ENCODE peak calls at places on chromosome 11, in eight cellular contexts. T is HCT116, X is H1, F is GM12878, V is A549, H is K562, R is HepG2, A is endothelial cell of umbilical vein. B is an unnamed sample.

GRCh38 chr11:60377737-60378136 is 595 bp upstream of the MS4A7 start:
- DNase-seq in T (no peak), H (no peak), A (no peak), V (no peak), F (peak), X (no peak), R (no peak), B (peak)

GRCh38 chr11:72519220-72519881 is 85.0 kb upstream of the CLPB start:
- DNase-seq in H (no peak), T (no peak), R (no peak), V (no peak), F (no peak), A (no peak), X (no peak), B (peak)

GRCh38 chr11:18367431-18367830 is 26.9 kb upstream of the LDHA start:
- DNase-seq in T (no peak), H (no peak), F (no peak), X (no peak), R (no peak), V (no peak), A (no peak), B (no peak)

GRCh38 chr11:112596324-112596723 is 335.7 kb upstream of the PLET1 start:
- DNase-seq in A (no peak), X (no peak), H (no peak), V (no peak), R (no peak), T (no peak), F (no peak), B (no peak)

GRCh38 chr11:100329352-100329751 is 357.7 kb upstream of the ARHGAP42 start:
- DNase-seq in H (no peak), F (no peak), T (no peak), A (no peak), R (no peak), V (no peak), X (no peak), B (no peak)

GRCh38 chr11:92259861-92260260 is 35.2 kb downstream of the FAT3 start:
- DNase-seq in A (no peak), F (no peak), R (no peak), H (no peak), T (no peak), V (no peak), X (no peak), B (no peak)

GRCh38 chr11:12224537-12224893 is 114.1 kb downstream of the MICAL2 start:
- DNase-seq in V (no peak), A (peak), T (no peak), H (no peak), X (no peak), F (peak), R (no peak), B (peak)

GRCh38 chr11:109939176-109939810 is 153.9 kb upstream of the ZC3H12C start:
- DNase-seq in H (peak), X (no peak), R (peak), F (no peak), V (peak), T (peak), A (peak), B (peak)

GRCh38 chr11:8566613-8567210 is 27.3 kb downstream of the STK33 start:
- DNase-seq in V (peak), F (peak), A (peak), R (peak), X (no peak), T (peak), H (peak), B (peak)

GRCh38 chr11:104534268-104534667 is 364.0 kb downstream of the CASP12 start:
- DNase-seq in H (no peak), V (peak), X (no peak), F (no peak), T (no peak), A (peak), R (no peak), B (peak)

DNA sequence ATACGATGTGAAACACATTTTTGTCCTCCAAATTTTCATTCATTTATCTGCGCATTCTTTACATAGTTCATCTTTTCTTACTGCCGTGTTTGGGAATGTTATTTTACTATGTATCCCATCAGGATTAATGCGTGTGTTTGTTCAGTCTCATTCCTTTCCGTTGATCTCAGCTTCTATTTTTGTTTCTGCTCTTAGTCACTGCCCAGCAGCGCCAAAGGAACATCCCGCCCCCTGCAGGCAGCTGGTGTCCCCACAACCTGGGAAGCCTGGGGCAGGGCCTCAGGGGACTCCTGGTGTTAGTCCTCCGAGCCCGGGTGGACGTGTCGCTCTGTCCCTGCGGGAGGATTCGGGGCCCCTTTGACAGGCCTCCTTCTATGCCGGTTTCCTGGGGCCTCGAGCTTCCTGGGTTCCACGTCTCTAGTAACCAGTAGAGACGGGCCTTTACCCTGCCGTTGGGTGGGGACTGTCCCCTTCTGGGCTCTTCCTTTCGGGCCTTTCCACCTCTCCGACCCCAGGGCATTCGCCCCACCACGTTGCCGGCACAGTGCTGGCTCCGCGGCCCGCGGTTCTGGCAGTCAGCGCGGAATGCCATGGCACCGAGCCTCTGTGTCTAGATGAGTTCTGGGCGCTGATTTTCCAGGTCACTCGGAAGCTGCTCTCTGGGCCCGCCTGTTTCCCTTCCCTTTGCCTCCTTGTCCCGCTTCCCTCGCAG is 39.8 kb downstream of the WEE1 start:
- DNase-seq in H (peak), T (peak), V (peak), X (peak), F (no peak), A (peak), R (peak), B (peak)
- TF ChIP-seq POLR2A in H (peak), T (no peak), V (no peak), X (peak), F (peak), A (no peak), R (peak), B (peak)

DNA sequence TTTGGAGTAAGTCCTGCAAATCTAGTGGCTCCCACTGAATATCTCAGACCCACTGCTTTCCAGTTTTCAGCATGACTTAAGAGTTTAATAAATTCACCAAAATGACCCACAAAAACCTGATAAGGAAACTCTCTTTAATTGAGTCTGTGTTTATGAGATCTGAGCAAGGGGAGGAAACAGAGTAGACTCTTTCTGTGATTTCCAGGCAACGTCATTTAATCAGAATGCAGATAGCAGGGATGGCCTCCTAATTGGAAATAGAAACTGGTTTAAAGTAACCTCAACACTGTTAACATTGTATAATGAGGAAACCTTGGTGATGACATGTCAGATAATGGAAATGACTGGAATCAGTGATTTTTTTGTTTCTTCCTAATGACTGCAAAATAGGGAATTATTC is 1324.6 kb downstream of the LRRC4C start:
- DNase-seq in H (no peak), A (no peak), R (no peak), V (no peak), F (no peak), T (no peak), X (no peak), B (no peak)
- TF ChIP-seq MAX in H (no peak), A (no peak), R (no peak), V (no peak), F (no peak), T (no peak), X (no peak), B (no peak)

GRCh38 chr11:62919476-62919875 is 1.7 kb downstream of the CHRM1 start:
- DNase-seq in X (no peak), H (no peak), A (no peak), F (no peak), R (no peak), V (no peak), T (no peak), B (no peak)
- TF ChIP-seq POLR2A in X (no peak), H (no peak), A (no peak), F (no peak), R (no peak), V (no peak), T (no peak), B (no peak)

DNA sequence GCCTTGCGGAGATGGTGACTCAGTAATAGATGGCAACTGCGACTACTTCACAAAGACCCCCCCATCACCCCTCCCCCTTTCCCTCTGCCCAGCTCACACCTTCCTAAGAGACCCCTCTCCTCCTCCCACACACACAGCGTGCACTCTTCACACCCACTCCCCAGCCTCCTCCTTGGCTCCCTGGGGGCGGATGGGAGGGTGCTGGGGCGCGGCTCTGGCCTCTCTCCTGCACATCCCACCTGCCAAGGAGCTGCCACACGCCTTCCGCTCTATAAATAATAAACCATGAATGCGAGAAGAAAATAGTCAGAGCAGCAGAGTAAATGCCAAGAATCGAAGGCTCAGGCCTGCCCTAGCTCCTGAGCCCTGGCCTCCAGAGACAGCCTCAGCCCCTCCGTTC is 4.5 kb downstream of the P2RX3 start:
- DNase-seq in F (no peak), T (no peak), A (no peak), R (no peak), X (no peak), V (no peak), H (no peak), B (no peak)
- TF ChIP-seq MAX in F (no peak), T (no peak), A (no peak), R (no peak), X (no peak), V (no peak), H (no peak), B (no peak)

GRCh38 chr11:64776875-64777274 is 1.5 kb downstream of the SF1 start:
- DNase-seq in X (no peak), F (no peak), R (no peak), A (no peak), V (no peak), T (no peak), H (no peak), B (no peak)

GRCh38 chr11:64778223-64778472 is 194 bp downstream of the SF1 start:
- DNase-seq in V (no peak), H (peak), F (no peak), R (no peak), A (no peak), X (no peak), T (no peak), B (no peak)

GRCh38 chr11:64776425-64776824 is 1.9 kb downstream of the SF1 start:
- DNase-seq in A (no peak), F (no peak), R (no peak), V (no peak), X (no peak), H (no peak), T (no peak), B (no peak)

GRCh38 chr11:64778473-64779298 is at the start of gene SF1:
- DNase-seq in R (peak), F (peak), A (peak), X (peak), H (peak), T (peak), V (peak), B (peak)

DNA sequence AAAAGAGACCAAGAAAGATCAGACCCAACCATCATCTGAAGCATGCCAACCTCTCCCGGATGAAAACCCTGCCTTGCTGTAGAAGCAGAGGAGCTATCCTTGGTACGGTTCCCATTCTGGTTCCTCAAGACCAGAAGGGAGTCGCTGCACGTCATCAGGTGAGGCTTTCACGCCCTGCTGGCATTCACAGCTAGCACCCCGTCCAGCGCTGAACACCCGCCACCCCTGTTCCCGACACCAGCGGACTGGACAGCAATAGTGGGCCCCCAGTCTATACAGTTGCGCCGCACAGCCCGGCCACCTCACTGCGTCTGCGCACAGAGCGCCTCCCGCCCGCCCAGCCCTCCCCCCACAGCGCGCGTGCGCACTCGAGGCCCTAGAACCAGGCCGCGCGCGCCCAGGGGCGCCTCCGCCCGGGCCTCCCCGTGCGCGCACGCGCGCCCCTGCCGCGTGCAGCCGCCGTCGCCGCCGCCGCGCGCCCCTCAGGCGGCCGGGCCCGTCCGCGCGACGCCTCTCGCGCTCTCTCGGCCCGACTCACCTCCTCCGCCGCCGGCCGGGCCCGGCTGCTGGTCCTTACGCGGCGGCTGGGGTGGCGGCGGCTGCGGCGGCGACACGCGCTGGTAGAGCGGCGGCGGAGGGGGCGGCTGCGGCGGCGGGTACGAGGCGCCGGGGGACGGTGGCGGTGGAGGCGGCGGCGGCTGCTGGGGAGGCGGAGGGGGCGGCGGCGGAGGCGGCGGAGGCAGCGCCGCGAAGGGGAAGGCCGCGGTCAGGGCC is 706 bp downstream of the SF1 start:
- DNase-seq in V (peak), A (peak), F (no peak), X (no peak), R (peak), H (peak), T (no peak), B (peak)
- TF ChIP-seq POLR2A in V (peak), A (peak), F (peak), X (peak), R (peak), H (peak), T (peak), B (no peak)

GRCh38 chr11:102267602-102268001 is 49.7 kb upstream of the BIRC3 start:
- DNase-seq in F (no peak), V (peak), X (no peak), A (peak), R (no peak), H (peak), T (no peak), B (no peak)

GRCh38 chr11:102272047-102272824 is 45.0 kb upstream of the BIRC3 start:
- DNase-seq in T (no peak), R (peak), F (no peak), H (no peak), V (no peak), A (no peak), X (no peak), B (no peak)

GRCh38 chr11:102268985-102269470 is 48.3 kb upstream of the BIRC3 start:
- DNase-seq in X (no peak), R (no peak), H (no peak), F (no peak), A (no peak), V (no peak), T (no peak), B (no peak)

GRCh38 chr11:102268083-102268984 is 49.0 kb upstream of the BIRC3 start:
- DNase-seq in A (peak), H (peak), T (peak), V (peak), X (peak), F (peak), R (peak), B (no peak)

GRCh38 chr11:102269927-102270326 is 47.4 kb upstream of the BIRC3 start:
- DNase-seq in F (no peak), X (no peak), T (no peak), V (no peak), A (no peak), R (no peak), H (no peak), B (no peak)
- TF ChIP-seq MAX in F (no peak), X (no peak), T (no peak), V (no peak), A (no peak), R (no peak), H (no peak), B (no peak)